ENCODE peak calls at places on chromosomes 12 and 14, in ten cellular contexts. W is RWPE2; H is activated CD8-positive, alpha-beta T cell treated with anti-CD3 and anti-CD28 coated beads for 36 hours; A is activated T-helper 17 cell treated with anti-CD3 and anti-CD28 coated beads, Interleukin-2, amount 50 U/mL, for 72 hours; F is Right ventricle myocardium inferior; N is left ventricle myocardium superior; Y is right cardiac atrium; J is T-cell; V is T-helper 17 cell; R is K562. D is an unnamed sample.

GRCh38 chr14:103905861-103906456 is 22.3 kb upstream of the TDRD9 start:
- ATAC-seq in A (no peak), F (no peak), H (peak), N (no peak), R (peak), V (no peak), W (no peak), J (peak), Y (no peak), D (no peak)

GRCh38 chr14:70096866-70097265 is 91.9 kb downstream of the SLC8A3 start:
- ATAC-seq in V (no peak), H (no peak), A (no peak), N (no peak), F (no peak), W (peak), Y (no peak), R (peak), J (no peak), D (no peak)

GRCh38 chr14:33586806-33587205 is 364.1 kb downstream of the EGLN3 start:
- ATAC-seq in R (no peak), H (no peak), F (no peak), N (no peak), J (no peak), W (no peak), A (no peak), Y (no peak), V (no peak), D (no peak)

GRCh38 chr12:16675438-16675837 is 69.5 kb upstream of the LMO3 start:
- ATAC-seq in Y (no peak), J (no peak), H (no peak), A (no peak), F (no peak), R (no peak), V (no peak), W (no peak), N (no peak), D (no peak)

GRCh38 chr12:47221256-47222023 is 141.7 kb upstream of the AMIGO2 start:
- ATAC-seq in J (no peak), H (no peak), A (no peak), N (no peak), W (no peak), R (no peak), F (no peak), V (no peak), Y (no peak), D (no peak)

GRCh38 chr12:87160848-87161601 is 868.2 kb downstream of the C12orf50 start:
- ATAC-seq in H (no peak), N (no peak), J (no peak), W (peak), F (no peak), Y (no peak), V (no peak), R (no peak), A (no peak), D (no peak)

GRCh38 chr12:75909714-75910451 is 121.7 kb downstream of the PHLDA1 start:
- ATAC-seq in Y (no peak), J (no peak), F (no peak), A (no peak), V (no peak), R (no peak), H (no peak), W (no peak), N (no peak), D (no peak)

GRCh38 chr14:50784683-50785505 is 46.1 kb downstream of the NIN start:
- ATAC-seq in N (peak), V (peak), W (no peak), R (no peak), J (no peak), A (peak), Y (peak), F (no peak), H (peak), D (peak)

GRCh38 chr14:64088647-64088964 is 205.6 kb downstream of the ESR2 start:
- ATAC-seq in J (no peak), W (no peak), R (no peak), A (no peak), H (no peak), Y (no peak), N (no peak), V (no peak), F (no peak), D (no peak)

GRCh38 chr12:76704693-76705092 is 59.2 kb upstream of the ZDHHC17 start:
- ATAC-seq in Y (no peak), J (no peak), H (no peak), N (no peak), R (no peak), W (peak), A (no peak), F (no peak), V (no peak), D (no peak)

GRCh38 chr12:43402431-43402830 is 149.6 kb downstream of the ADAMTS20 start:
- ATAC-seq in H (no peak), V (no peak), W (no peak), Y (no peak), A (no peak), J (no peak), R (no peak), N (no peak), F (no peak), D (no peak)

GRCh38 chr12:127570387-127570786 is 696.6 kb upstream of the TMEM132C start:
- ATAC-seq in W (no peak), N (no peak), V (no peak), F (no peak), R (no peak), J (no peak), A (no peak), Y (no peak), H (no peak), D (no peak)

GRCh38 chr12:15899282-15899870 is 11.8 kb upstream of the DERA start:
- ATAC-seq in A (no peak), F (no peak), R (peak), W (no peak), J (peak), H (peak), Y (no peak), N (no peak), V (peak), D (no peak)

GRCh38 chr14:69827560-69827959 is 30.5 kb upstream of the SLC10A1 start:
- ATAC-seq in N (no peak), Y (no peak), F (no peak), J (no peak), V (no peak), R (no peak), A (peak), W (peak), H (peak), D (no peak)

GRCh38 chr12:116148844-116149243 is 128.6 kb downstream of the MED13L start:
- ATAC-seq in J (no peak), R (no peak), N (peak), V (peak), W (no peak), F (no peak), Y (no peak), A (peak), H (peak), D (no peak)

GRCh38 chr12:53869500-53869899 is 69.1 kb upstream of the HOXC13 start:
- ATAC-seq in Y (no peak), R (no peak), V (no peak), N (no peak), A (no peak), F (no peak), J (no peak), H (no peak), W (peak), D (no peak)

D was measured in stimulated activated memory B cell treated with anti-CD40 and anti-IgM and Interleukin-4, amounts not matched to agents 10 μg/mL and 1 μg/mL and 100 μg/mL, for 72 hours.